ENCODE peak calls at places on chromosome 9, in eight cellular contexts. One of them, this sample, is unnamed.

GRCh38 chr9:133125706-133126696 is 5.0 kb upstream of the RALGDS start:
- DNase-seq in stimulated activated CD8-positive, alpha-beta memory T cell treated with anti-CD3 and anti-CD28 coated beads, Interleukin-7, amount 100 ng/mL, for 1 hour: no peak
- DNase-seq in aorta: no peak
- DNase-seq in activated CD8-positive, alpha-beta T cell treated with anti-CD3 and anti-CD28 coated beads, Interleukin-2, amount 10 ng/mL, durations not matched to agents 7 days and 5 days: peak; percentile 46
- DNase-seq in heart left ventricle: no peak
- DNase-seq in psoas muscle: peak; percentile 67
- DNase-seq in amniotic stem cell: no peak
- DNase-seq in T-cell: no peak
- DNase-seq in this sample: no peak

GRCh38 chr9:117104972-117105495 is 309.8 kb downstream of the ASTN2 start:
- DNase-seq in stimulated activated CD8-positive, alpha-beta memory T cell treated with anti-CD3 and anti-CD28 coated beads, Interleukin-7, amount 100 ng/mL, for 1 hour: no peak
- DNase-seq in activated CD8-positive, alpha-beta T cell treated with anti-CD3 and anti-CD28 coated beads, Interleukin-2, amount 10 ng/mL, durations not matched to agents 7 days and 5 days: no peak
- DNase-seq in heart left ventricle: no peak
- DNase-seq in T-cell: no peak
- DNase-seq in psoas muscle: no peak
- DNase-seq in amniotic stem cell: no peak
- DNase-seq in aorta: no peak
- DNase-seq in this sample: no peak

GRCh38 chr9:109880276-109881169 is 100.5 kb downstream of the PALM2AKAP2 start:
- DNase-seq in stimulated activated CD8-positive, alpha-beta memory T cell treated with anti-CD3 and anti-CD28 coated beads, Interleukin-7, amount 100 ng/mL, for 1 hour: no peak
- DNase-seq in amniotic stem cell: no peak
- DNase-seq in activated CD8-positive, alpha-beta T cell treated with anti-CD3 and anti-CD28 coated beads, Interleukin-2, amount 10 ng/mL, durations not matched to agents 7 days and 5 days: peak; percentile 47
- DNase-seq in T-cell: no peak
- DNase-seq in psoas muscle: no peak
- DNase-seq in heart left ventricle: no peak
- DNase-seq in aorta: no peak
- DNase-seq in this sample: no peak

GRCh38 chr9:12884736-12885395 is 110.0 kb downstream of the LURAP1L start:
- DNase-seq in psoas muscle: no peak
- DNase-seq in activated CD8-positive, alpha-beta T cell treated with anti-CD3 and anti-CD28 coated beads, Interleukin-2, amount 10 ng/mL, durations not matched to agents 7 days and 5 days: no peak
- DNase-seq in stimulated activated CD8-positive, alpha-beta memory T cell treated with anti-CD3 and anti-CD28 coated beads, Interleukin-7, amount 100 ng/mL, for 1 hour: no peak
- DNase-seq in heart left ventricle: no peak
- DNase-seq in T-cell: no peak
- DNase-seq in aorta: no peak
- DNase-seq in amniotic stem cell: no peak
- DNase-seq in this sample: peak; percentile 14

GRCh38 chr9:97176206-97176605 is 131.3 kb upstream of the CCDC180 start:
- DNase-seq in aorta: no peak
- DNase-seq in amniotic stem cell: no peak
- DNase-seq in activated CD8-positive, alpha-beta T cell treated with anti-CD3 and anti-CD28 coated beads, Interleukin-2, amount 10 ng/mL, durations not matched to agents 7 days and 5 days: no peak
- DNase-seq in T-cell: no peak
- DNase-seq in heart left ventricle: no peak
- DNase-seq in stimulated activated CD8-positive, alpha-beta memory T cell treated with anti-CD3 and anti-CD28 coated beads, Interleukin-7, amount 100 ng/mL, for 1 hour: no peak
- DNase-seq in psoas muscle: peak; percentile 19
- DNase-seq in this sample: no peak

GRCh38 chr9:85332487-85332886 is 409.3 kb downstream of the AGTPBP1 start:
- DNase-seq in psoas muscle: no peak
- DNase-seq in aorta: no peak
- DNase-seq in amniotic stem cell: no peak
- DNase-seq in stimulated activated CD8-positive, alpha-beta memory T cell treated with anti-CD3 and anti-CD28 coated beads, Interleukin-7, amount 100 ng/mL, for 1 hour: no peak
- DNase-seq in heart left ventricle: no peak
- DNase-seq in T-cell: no peak
- DNase-seq in activated CD8-positive, alpha-beta T cell treated with anti-CD3 and anti-CD28 coated beads, Interleukin-2, amount 10 ng/mL, durations not matched to agents 7 days and 5 days: no peak
- DNase-seq in this sample: peak; percentile 16

GRCh38 chr9:14366071-14366470 is 52.1 kb upstream of the NFIB start:
- DNase-seq in T-cell: no peak
- DNase-seq in amniotic stem cell: peak; percentile 75
- DNase-seq in activated CD8-positive, alpha-beta T cell treated with anti-CD3 and anti-CD28 coated beads, Interleukin-2, amount 10 ng/mL, durations not matched to agents 7 days and 5 days: no peak
- DNase-seq in heart left ventricle: peak; percentile 57
- DNase-seq in stimulated activated CD8-positive, alpha-beta memory T cell treated with anti-CD3 and anti-CD28 coated beads, Interleukin-7, amount 100 ng/mL, for 1 hour: no peak
- DNase-seq in aorta: peak; percentile 76
- DNase-seq in psoas muscle: peak; percentile 64
- DNase-seq in this sample: no peak

GRCh38 chr9:91220491-91221135 is 141.1 kb downstream of the AUH start:
- DNase-seq in psoas muscle: no peak
- DNase-seq in activated CD8-positive, alpha-beta T cell treated with anti-CD3 and anti-CD28 coated beads, Interleukin-2, amount 10 ng/mL, durations not matched to agents 7 days and 5 days: no peak
- DNase-seq in heart left ventricle: no peak
- DNase-seq in T-cell: no peak
- DNase-seq in stimulated activated CD8-positive, alpha-beta memory T cell treated with anti-CD3 and anti-CD28 coated beads, Interleukin-7, amount 100 ng/mL, for 1 hour: no peak
- DNase-seq in amniotic stem cell: no peak
- DNase-seq in aorta: no peak
- DNase-seq in this sample: no peak

GRCh38 chr9:130987738-130988399 is 21.1 kb upstream of the LAMC3 start:
- DNase-seq in aorta: no peak
- DNase-seq in stimulated activated CD8-positive, alpha-beta memory T cell treated with anti-CD3 and anti-CD28 coated beads, Interleukin-7, amount 100 ng/mL, for 1 hour: no peak
- DNase-seq in heart left ventricle: no peak
- DNase-seq in T-cell: no peak
- DNase-seq in activated CD8-positive, alpha-beta T cell treated with anti-CD3 and anti-CD28 coated beads, Interleukin-2, amount 10 ng/mL, durations not matched to agents 7 days and 5 days: no peak
- DNase-seq in amniotic stem cell: no peak
- DNase-seq in psoas muscle: no peak
- DNase-seq in this sample: no peak

GRCh38 chr9:100437860-100438805 is 11.2 kb downstream of the MSANTD3 start:
- DNase-seq in amniotic stem cell: peak; percentile 68
- DNase-seq in activated CD8-positive, alpha-beta T cell treated with anti-CD3 and anti-CD28 coated beads, Interleukin-2, amount 10 ng/mL, durations not matched to agents 7 days and 5 days: peak; percentile 77
- DNase-seq in T-cell: peak; percentile 7
- DNase-seq in psoas muscle: peak; percentile 60
- DNase-seq in heart left ventricle: no peak
- DNase-seq in aorta: peak; percentile 75
- DNase-seq in stimulated activated CD8-positive, alpha-beta memory T cell treated with anti-CD3 and anti-CD28 coated beads, Interleukin-7, amount 100 ng/mL, for 1 hour: peak; percentile 54
- DNase-seq in this sample: peak; percentile 66

GRCh38 chr9:110623462-110624025 is 44.0 kb upstream of the SVEP1 start:
- DNase-seq in psoas muscle: no peak
- DNase-seq in aorta: no peak
- DNase-seq in stimulated activated CD8-positive, alpha-beta memory T cell treated with anti-CD3 and anti-CD28 coated beads, Interleukin-7, amount 100 ng/mL, for 1 hour: no peak
- DNase-seq in amniotic stem cell: peak; percentile 43
- DNase-seq in heart left ventricle: no peak
- DNase-seq in activated CD8-positive, alpha-beta T cell treated with anti-CD3 and anti-CD28 coated beads, Interleukin-2, amount 10 ng/mL, durations not matched to agents 7 days and 5 days: peak; percentile 35
- DNase-seq in T-cell: no peak
- DNase-seq in this sample: peak; percentile 5

GRCh38 chr9:136604823-136605525 is 57.7 kb upstream of the EGFL7 start:
- DNase-seq in stimulated activated CD8-positive, alpha-beta memory T cell treated with anti-CD3 and anti-CD28 coated beads, Interleukin-7, amount 100 ng/mL, for 1 hour: no peak
- DNase-seq in psoas muscle: no peak
- DNase-seq in amniotic stem cell: no peak
- DNase-seq in activated CD8-positive, alpha-beta T cell treated with anti-CD3 and anti-CD28 coated beads, Interleukin-2, amount 10 ng/mL, durations not matched to agents 7 days and 5 days: no peak
- DNase-seq in T-cell: no peak
- DNase-seq in heart left ventricle: no peak
- DNase-seq in aorta: no peak
- DNase-seq in this sample: no peak

GRCh38 chr9:132547052-132547431 is 35.4 kb upstream of the BARHL1 start:
- DNase-seq in psoas muscle: peak; percentile 27
- DNase-seq in activated CD8-positive, alpha-beta T cell treated with anti-CD3 and anti-CD28 coated beads, Interleukin-2, amount 10 ng/mL, durations not matched to agents 7 days and 5 days: no peak
- DNase-seq in heart left ventricle: no peak
- DNase-seq in amniotic stem cell: no peak
- DNase-seq in aorta: no peak
- DNase-seq in T-cell: no peak
- DNase-seq in stimulated activated CD8-positive, alpha-beta memory T cell treated with anti-CD3 and anti-CD28 coated beads, Interleukin-7, amount 100 ng/mL, for 1 hour: no peak
- DNase-seq in this sample: no peak

GRCh38 chr9:110591526-110591925 is 12.0 kb upstream of the SVEP1 start:
- DNase-seq in aorta: no peak
- DNase-seq in activated CD8-positive, alpha-beta T cell treated with anti-CD3 and anti-CD28 coated beads, Interleukin-2, amount 10 ng/mL, durations not matched to agents 7 days and 5 days: no peak
- DNase-seq in stimulated activated CD8-positive, alpha-beta memory T cell treated with anti-CD3 and anti-CD28 coated beads, Interleukin-7, amount 100 ng/mL, for 1 hour: no peak
- DNase-seq in amniotic stem cell: no peak
- DNase-seq in heart left ventricle: no peak
- DNase-seq in T-cell: no peak
- DNase-seq in psoas muscle: no peak
- DNase-seq in this sample: no peak

GRCh38 chr9:88694625-88695024 is 159.6 kb downstream of the NXNL2 start:
- DNase-seq in amniotic stem cell: no peak
- DNase-seq in heart left ventricle: no peak
- DNase-seq in stimulated activated CD8-positive, alpha-beta memory T cell treated with anti-CD3 and anti-CD28 coated beads, Interleukin-7, amount 100 ng/mL, for 1 hour: no peak
- DNase-seq in activated CD8-positive, alpha-beta T cell treated with anti-CD3 and anti-CD28 coated beads, Interleukin-2, amount 10 ng/mL, durations not matched to agents 7 days and 5 days: no peak
- DNase-seq in aorta: no peak
- DNase-seq in psoas muscle: no peak
- DNase-seq in T-cell: no peak
- DNase-seq in this sample: peak; percentile 6

GRCh38 chr9:27422435-27422834 is 101.7 kb upstream of the IFNK start:
- DNase-seq in amniotic stem cell: no peak
- DNase-seq in stimulated activated CD8-positive, alpha-beta memory T cell treated with anti-CD3 and anti-CD28 coated beads, Interleukin-7, amount 100 ng/mL, for 1 hour: no peak
- DNase-seq in psoas muscle: no peak
- DNase-seq in aorta: no peak
- DNase-seq in activated CD8-positive, alpha-beta T cell treated with anti-CD3 and anti-CD28 coated beads, Interleukin-2, amount 10 ng/mL, durations not matched to agents 7 days and 5 days: no peak
- DNase-seq in T-cell: no peak
- DNase-seq in heart left ventricle: no peak
- DNase-seq in this sample: no peak

GRCh38 chr9:14661421-14662059 is 31.7 kb downstream of the ZDHHC21 start:
- DNase-seq in aorta: no peak
- DNase-seq in T-cell: no peak
- DNase-seq in psoas muscle: no peak
- DNase-seq in heart left ventricle: no peak
- DNase-seq in amniotic stem cell: no peak
- DNase-seq in activated CD8-positive, alpha-beta T cell treated with anti-CD3 and anti-CD28 coated beads, Interleukin-2, amount 10 ng/mL, durations not matched to agents 7 days and 5 days: no peak
- DNase-seq in stimulated activated CD8-positive, alpha-beta memory T cell treated with anti-CD3 and anti-CD28 coated beads, Interleukin-7, amount 100 ng/mL, for 1 hour: no peak
- DNase-seq in this sample: peak; percentile 87

GRCh38 chr9:132485454-132485853 is 75.4 kb downstream of the CFAP77 start:
- DNase-seq in activated CD8-positive, alpha-beta T cell treated with anti-CD3 and anti-CD28 coated beads, Interleukin-2, amount 10 ng/mL, durations not matched to agents 7 days and 5 days: no peak
- DNase-seq in amniotic stem cell: no peak
- DNase-seq in psoas muscle: no peak
- DNase-seq in stimulated activated CD8-positive, alpha-beta memory T cell treated with anti-CD3 and anti-CD28 coated beads, Interleukin-7, amount 100 ng/mL, for 1 hour: no peak
- DNase-seq in aorta: no peak
- DNase-seq in T-cell: no peak
- DNase-seq in heart left ventricle: no peak
- DNase-seq in this sample: peak; percentile 79

GRCh38 chr9:13111778-13112177 is 167.7 kb downstream of the MPDZ start:
- DNase-seq in aorta: no peak
- DNase-seq in psoas muscle: no peak
- DNase-seq in activated CD8-positive, alpha-beta T cell treated with anti-CD3 and anti-CD28 coated beads, Interleukin-2, amount 10 ng/mL, durations not matched to agents 7 days and 5 days: no peak
- DNase-seq in T-cell: no peak
- DNase-seq in stimulated activated CD8-positive, alpha-beta memory T cell treated with anti-CD3 and anti-CD28 coated beads, Interleukin-7, amount 100 ng/mL, for 1 hour: no peak
- DNase-seq in heart left ventricle: no peak
- DNase-seq in amniotic stem cell: no peak
- DNase-seq in this sample: no peak

GRCh38 chr9:71079451-71079850 is 42.0 kb downstream of the TRPM3 start:
- DNase-seq in amniotic stem cell: no peak
- DNase-seq in T-cell: no peak
- DNase-seq in activated CD8-positive, alpha-beta T cell treated with anti-CD3 and anti-CD28 coated beads, Interleukin-2, amount 10 ng/mL, durations not matched to agents 7 days and 5 days: no peak
- DNase-seq in heart left ventricle: no peak
- DNase-seq in stimulated activated CD8-positive, alpha-beta memory T cell treated with anti-CD3 and anti-CD28 coated beads, Interleukin-7, amount 100 ng/mL, for 1 hour: no peak
- DNase-seq in aorta: no peak
- DNase-seq in psoas muscle: no peak
- DNase-seq in this sample: no peak

GRCh38 chr9:113609562-113610318 is 146.2 kb downstream of the RGS3 start:
- DNase-seq in activated CD8-positive, alpha-beta T cell treated with anti-CD3 and anti-CD28 coated beads, Interleukin-2, amount 10 ng/mL, durations not matched to agents 7 days and 5 days: no peak
- DNase-seq in stimulated activated CD8-positive, alpha-beta memory T cell treated with anti-CD3 and anti-CD28 coated beads, Interleukin-7, amount 100 ng/mL, for 1 hour: no peak
- DNase-seq in amniotic stem cell: no peak
- DNase-seq in heart left ventricle: peak; percentile 90
- DNase-seq in T-cell: no peak
- DNase-seq in aorta: peak; percentile 92
- DNase-seq in psoas muscle: peak; percentile 84
- DNase-seq in this sample: no peak

GRCh38 chr9:37281541-37281940 is 141.0 kb upstream of the GRHPR start:
- DNase-seq in stimulated activated CD8-positive, alpha-beta memory T cell treated with anti-CD3 and anti-CD28 coated beads, Interleukin-7, amount 100 ng/mL, for 1 hour: no peak
- DNase-seq in T-cell: no peak
- DNase-seq in heart left ventricle: no peak
- DNase-seq in activated CD8-positive, alpha-beta T cell treated with anti-CD3 and anti-CD28 coated beads, Interleukin-2, amount 10 ng/mL, durations not matched to agents 7 days and 5 days: no peak
- DNase-seq in amniotic stem cell: no peak
- DNase-seq in psoas muscle: no peak
- DNase-seq in aorta: no peak
- DNase-seq in this sample: peak; percentile 11

GRCh38 chr9:34419716-34420504 is 38.5 kb downstream of the FAM219A start:
- DNase-seq in stimulated activated CD8-positive, alpha-beta memory T cell treated with anti-CD3 and anti-CD28 coated beads, Interleukin-7, amount 100 ng/mL, for 1 hour: no peak
- DNase-seq in heart left ventricle: no peak
- DNase-seq in activated CD8-positive, alpha-beta T cell treated with anti-CD3 and anti-CD28 coated beads, Interleukin-2, amount 10 ng/mL, durations not matched to agents 7 days and 5 days: no peak
- DNase-seq in amniotic stem cell: no peak
- DNase-seq in aorta: no peak
- DNase-seq in psoas muscle: no peak
- DNase-seq in T-cell: no peak
- DNase-seq in this sample: no peak

GRCh38 chr9:127722055-127722454 is 6.2 kb downstream of the TTC16 start:
- DNase-seq in amniotic stem cell: no peak
- DNase-seq in heart left ventricle: peak; percentile 47
- DNase-seq in stimulated activated CD8-positive, alpha-beta memory T cell treated with anti-CD3 and anti-CD28 coated beads, Interleukin-7, amount 100 ng/mL, for 1 hour: no peak
- DNase-seq in aorta: no peak
- DNase-seq in activated CD8-positive, alpha-beta T cell treated with anti-CD3 and anti-CD28 coated beads, Interleukin-2, amount 10 ng/mL, durations not matched to agents 7 days and 5 days: no peak
- DNase-seq in psoas muscle: no peak
- DNase-seq in T-cell: no peak
- DNase-seq in this sample: no peak

GRCh38 chr9:133233681-133234432 is 24.8 kb upstream of the OBP2B start:
- DNase-seq in aorta: no peak
- DNase-seq in T-cell: no peak
- DNase-seq in activated CD8-positive, alpha-beta T cell treated with anti-CD3 and anti-CD28 coated beads, Interleukin-2, amount 10 ng/mL, durations not matched to agents 7 days and 5 days: no peak
- DNase-seq in heart left ventricle: no peak
- DNase-seq in amniotic stem cell: no peak
- DNase-seq in psoas muscle: no peak
- DNase-seq in stimulated activated CD8-positive, alpha-beta memory T cell treated with anti-CD3 and anti-CD28 coated beads, Interleukin-7, amount 100 ng/mL, for 1 hour: no peak
- DNase-seq in this sample: no peak

GRCh38 chr9:89655047-89655989 is 50.5 kb downstream of the GADD45G start:
- DNase-seq in heart left ventricle: no peak
- DNase-seq in psoas muscle: peak; percentile 41
- DNase-seq in activated CD8-positive, alpha-beta T cell treated with anti-CD3 and anti-CD28 coated beads, Interleukin-2, amount 10 ng/mL, durations not matched to agents 7 days and 5 days: no peak
- DNase-seq in aorta: no peak
- DNase-seq in T-cell: no peak
- DNase-seq in amniotic stem cell: no peak
- DNase-seq in stimulated activated CD8-positive, alpha-beta memory T cell treated with anti-CD3 and anti-CD28 coated beads, Interleukin-7, amount 100 ng/mL, for 1 hour: no peak
- DNase-seq in this sample: no peak

GRCh38 chr9:97362777-97363545 is 48.9 kb upstream of the TDRD7 start:
- DNase-seq in amniotic stem cell: no peak
- DNase-seq in T-cell: no peak
- DNase-seq in aorta: no peak
- DNase-seq in psoas muscle: no peak
- DNase-seq in heart left ventricle: no peak
- DNase-seq in activated CD8-positive, alpha-beta T cell treated with anti-CD3 and anti-CD28 coated beads, Interleukin-2, amount 10 ng/mL, durations not matched to agents 7 days and 5 days: no peak
- DNase-seq in stimulated activated CD8-positive, alpha-beta memory T cell treated with anti-CD3 and anti-CD28 coated beads, Interleukin-7, amount 100 ng/mL, for 1 hour: no peak
- DNase-seq in this sample: no peak

GRCh38 chr9:76691761-76692313 is 72.4 kb upstream of the PCA3 start:
- DNase-seq in stimulated activated CD8-positive, alpha-beta memory T cell treated with anti-CD3 and anti-CD28 coated beads, Interleukin-7, amount 100 ng/mL, for 1 hour: no peak
- DNase-seq in aorta: no peak
- DNase-seq in amniotic stem cell: no peak
- DNase-seq in activated CD8-positive, alpha-beta T cell treated with anti-CD3 and anti-CD28 coated beads, Interleukin-2, amount 10 ng/mL, durations not matched to agents 7 days and 5 days: no peak
- DNase-seq in T-cell: no peak
- DNase-seq in psoas muscle: no peak
- DNase-seq in heart left ventricle: no peak
- DNase-seq in this sample: peak; percentile 47

GRCh38 chr9:133507246-133507965 is 17.4 kb downstream of the MYMK start:
- DNase-seq in stimulated activated CD8-positive, alpha-beta memory T cell treated with anti-CD3 and anti-CD28 coated beads, Interleukin-7, amount 100 ng/mL, for 1 hour: no peak
- DNase-seq in heart left ventricle: peak; percentile 47
- DNase-seq in amniotic stem cell: no peak
- DNase-seq in T-cell: no peak
- DNase-seq in activated CD8-positive, alpha-beta T cell treated with anti-CD3 and anti-CD28 coated beads, Interleukin-2, amount 10 ng/mL, durations not matched to agents 7 days and 5 days: no peak
- DNase-seq in aorta: no peak
- DNase-seq in psoas muscle: peak; percentile 47
- DNase-seq in this sample: no peak

GRCh38 chr9:38068616-38068865 is 486 bp downstream of the SHB start:
- DNase-seq in stimulated activated CD8-positive, alpha-beta memory T cell treated with anti-CD3 and anti-CD28 coated beads, Interleukin-7, amount 100 ng/mL, for 1 hour: no peak
- DNase-seq in aorta: no peak
- DNase-seq in amniotic stem cell: no peak
- DNase-seq in heart left ventricle: no peak
- DNase-seq in psoas muscle: no peak
- DNase-seq in T-cell: no peak
- DNase-seq in activated CD8-positive, alpha-beta T cell treated with anti-CD3 and anti-CD28 coated beads, Interleukin-2, amount 10 ng/mL, durations not matched to agents 7 days and 5 days: peak; percentile 45
- DNase-seq in this sample: peak; percentile 74

GRCh38 chr9:112299514-112299913 is 33.9 kb downstream of the PTBP3 start:
- DNase-seq in aorta: no peak
- DNase-seq in heart left ventricle: no peak
- DNase-seq in amniotic stem cell: no peak
- DNase-seq in stimulated activated CD8-positive, alpha-beta memory T cell treated with anti-CD3 and anti-CD28 coated beads, Interleukin-7, amount 100 ng/mL, for 1 hour: no peak
- DNase-seq in psoas muscle: no peak
- DNase-seq in activated CD8-positive, alpha-beta T cell treated with anti-CD3 and anti-CD28 coated beads, Interleukin-2, amount 10 ng/mL, durations not matched to agents 7 days and 5 days: no peak
- DNase-seq in T-cell: no peak
- DNase-seq in this sample: no peak

GRCh38 chr9:70036641-70037040 is 7.0 kb upstream of the MAMDC2 start:
- DNase-seq in activated CD8-positive, alpha-beta T cell treated with anti-CD3 and anti-CD28 coated beads, Interleukin-2, amount 10 ng/mL, durations not matched to agents 7 days and 5 days: no peak
- DNase-seq in psoas muscle: no peak
- DNase-seq in heart left ventricle: no peak
- DNase-seq in aorta: no peak
- DNase-seq in T-cell: no peak
- DNase-seq in amniotic stem cell: no peak
- DNase-seq in stimulated activated CD8-positive, alpha-beta memory T cell treated with anti-CD3 and anti-CD28 coated beads, Interleukin-7, amount 100 ng/mL, for 1 hour: no peak
- DNase-seq in this sample: no peak

GRCh38 chr9:87147803-87148202 is 200.5 kb upstream of the GAS1 start:
- DNase-seq in T-cell: no peak
- DNase-seq in amniotic stem cell: no peak
- DNase-seq in activated CD8-positive, alpha-beta T cell treated with anti-CD3 and anti-CD28 coated beads, Interleukin-2, amount 10 ng/mL, durations not matched to agents 7 days and 5 days: no peak
- DNase-seq in aorta: no peak
- DNase-seq in heart left ventricle: no peak
- DNase-seq in psoas muscle: peak; percentile 52
- DNase-seq in stimulated activated CD8-positive, alpha-beta memory T cell treated with anti-CD3 and anti-CD28 coated beads, Interleukin-7, amount 100 ng/mL, for 1 hour: no peak
- DNase-seq in this sample: no peak